ENCODE peak calls at places on chromosome 10, in seven cellular contexts. C is uterus, A is dorsolateral prefrontal cortex, M is left ventricle myocardium inferior, X is pancreas, R is neuronal stem cell, Z is colonic mucosa. U is an unnamed sample.

GRCh38 chr10:34889004-34889869 is 74.1 kb upstream of the PARD3 start:
- DNase-seq in A (no peak), M (no peak), C (no peak), Z (no peak), X (no peak), R (no peak), U (no peak)

GRCh38 chr10:94608530-94608929 is 62.9 kb downstream of the HELLS start:
- DNase-seq in C (no peak), Z (no peak), M (no peak), R (no peak), A (no peak), X (no peak), U (no peak)

GRCh38 chr10:133180915-133181639 is 21.1 kb downstream of the KNDC1 start:
- DNase-seq in C (no peak), Z (no peak), M (no peak), A (no peak), R (no peak), X (no peak), U (no peak)

GRCh38 chr10:73246783-73247508 is at the start of gene DNAJC9:
- DNase-seq in C (peak; percentile 94), R (peak; percentile 96), Z (peak; percentile 99), M (peak; percentile 95), A (peak; percentile 97), X (peak; percentile 92), U (peak; percentile 98)

GRCh38 chr10:124476043-124476725 is 14.6 kb downstream of the LHPP start:
- DNase-seq in Z (no peak), A (no peak), R (no peak), X (no peak), M (no peak), C (no peak), U (no peak)

GRCh38 chr10:132591166-132591971 is 53.8 kb downstream of the INPP5A start:
- DNase-seq in M (peak; percentile 63), Z (peak; percentile 85), X (peak; percentile 77), A (no peak), C (no peak), R (no peak), U (no peak)

GRCh38 chr10:12337407-12337806 is 11.9 kb upstream of the CAMK1D start:
- DNase-seq in X (no peak), C (no peak), A (no peak), M (no peak), R (no peak), Z (no peak), U (no peak)

GRCh38 chr10:80253266-80253962 is 36.0 kb downstream of the MAT1A start:
- DNase-seq in C (no peak), X (no peak), Z (no peak), M (no peak), A (no peak), R (no peak), U (no peak)

GRCh38 chr10:44925224-44925623 is 14.1 kb downstream of the TMEM72 start:
- DNase-seq in X (no peak), Z (no peak), R (peak; percentile 66), C (no peak), A (no peak), M (no peak), U (no peak)

GRCh38 chr10:80133221-80133620 is 691 bp downstream of the PLAC9 start:
- DNase-seq in Z (no peak), A (no peak), R (no peak), M (peak; percentile 66), X (no peak), C (peak; percentile 42), U (no peak)

GRCh38 chr10:48446785-48447184 is 140.3 kb downstream of the MAPK8 start:
- DNase-seq in A (no peak), X (no peak), Z (no peak), R (no peak), C (no peak), M (no peak), U (peak; percentile 68)

GRCh38 chr10:126243976-126244375 is 144.3 kb downstream of the ADAM12 start:
- DNase-seq in M (no peak), C (no peak), A (no peak), X (no peak), R (no peak), Z (no peak), U (no peak)

GRCh38 chr10:63583909-63584747 is 62.9 kb downstream of the REEP3 start:
- DNase-seq in X (no peak), M (no peak), Z (no peak), C (no peak), A (no peak), R (no peak), U (no peak)

GRCh38 chr10:14772399-14772798 is 2.3 kb downstream of the FAM107B start:
- DNase-seq in Z (no peak), C (no peak), M (no peak), R (no peak), X (no peak), A (no peak), U (no peak)

GRCh38 chr10:78408011-78408410 is 374.3 kb downstream of the RPS24 start:
- DNase-seq in M (no peak), R (no peak), Z (no peak), X (no peak), A (no peak), C (no peak), U (no peak)

GRCh38 chr10:109940553-109940952 is 17.2 kb upstream of the XPNPEP1 start:
- DNase-seq in M (no peak), C (no peak), X (no peak), Z (no peak), A (no peak), R (no peak), U (no peak)

GRCh38 chr10:89929282-89930026 is 228.1 kb downstream of the KIF20B start:
- DNase-seq in M (no peak), A (no peak), Z (no peak), C (no peak), R (no peak), X (no peak), U (no peak)

GRCh38 chr10:52221937-52222336 is 92.1 kb upstream of the DKK1 start:
- DNase-seq in A (no peak), M (no peak), C (no peak), R (no peak), X (no peak), Z (no peak), U (no peak)

GRCh38 chr10:11242443-11243386 is 225.0 kb downstream of the CELF2 start:
- DNase-seq in X (no peak), M (peak; percentile 77), Z (peak; percentile 36), A (no peak), C (no peak), R (no peak), U (no peak)

GRCh38 chr10:80194373-80195045 is 10.8 kb downstream of the ANXA11 start:
- DNase-seq in C (no peak), R (no peak), X (no peak), Z (no peak), M (no peak), A (no peak), U (no peak)

GRCh38 chr10:114526497-114527238 is 122.4 kb upstream of the AFAP1L2 start:
- DNase-seq in X (peak; percentile 64), M (peak; percentile 64), C (peak; percentile 83), R (peak; percentile 77), Z (peak; percentile 94), A (peak; percentile 44), U (peak; percentile 81)

GRCh38 chr10:68735119-68735518 is 14.1 kb downstream of the CCAR1 start:
- DNase-seq in X (no peak), R (no peak), M (no peak), Z (no peak), C (no peak), A (no peak), U (no peak)

GRCh38 chr10:104657458-104657857 is 16.4 kb downstream of the SORCS3 start:
- DNase-seq in X (no peak), R (no peak), Z (no peak), C (no peak), M (no peak), A (no peak), U (no peak)

GRCh38 chr10:49379596-49380410 is 16.1 kb downstream of the DRGX start:
- DNase-seq in M (no peak), X (no peak), R (no peak), C (no peak), Z (no peak), A (no peak), U (no peak)

GRCh38 chr10:7117806-7118674 is 292.8 kb downstream of the SFMBT2 start:
- DNase-seq in M (no peak), C (no peak), Z (no peak), A (peak; percentile 55), R (no peak), X (no peak), U (no peak)

GRCh38 chr10:80480852-80481251 is 26.7 kb downstream of the TSPAN14 start:
- DNase-seq in Z (no peak), M (no peak), X (no peak), C (no peak), A (no peak), R (no peak), U (peak; percentile 68)

GRCh38 chr10:78672898-78673297 is 395.9 kb upstream of the ZMIZ1 start:
- DNase-seq in Z (no peak), A (no peak), M (no peak), C (no peak), X (no peak), R (no peak), U (no peak)

GRCh38 chr10:99233680-99234018 is 2.0 kb downstream of the HPSE2 start:
- DNase-seq in X (no peak), C (no peak), Z (no peak), M (no peak), A (no peak), R (no peak), U (peak; percentile 70)
- H3K27me3 ChIP-seq in X (peaks cover 15% of the 10 kb centered on the region), C (peaks cover 4% of the 10 kb centered on the region), Z (peaks cover 57% of the 10 kb centered on the region), M (peaks cover 100% of the 10 kb centered on the region), A (peaks cover 62% of the 10 kb centered on the region), R (no peaks in the 10 kb centered on the region), U (peaks cover 95% of the 10 kb centered on the region)

GRCh38 chr10:71734797-71735196 is 15.2 kb upstream of the C10orf105 start:
- DNase-seq in Z (no peak), M (no peak), R (no peak), A (no peak), C (no peak), X (no peak), U (no peak)
- H3K27ac ChIP-seq in Z (no peak overlapping the region), M (no peak overlapping the region), R (no peak overlapping the region), A (no peak overlapping the region), C (no peak overlapping the region), X (no peak overlapping the region), U (no peak overlapping the region)

DNA sequence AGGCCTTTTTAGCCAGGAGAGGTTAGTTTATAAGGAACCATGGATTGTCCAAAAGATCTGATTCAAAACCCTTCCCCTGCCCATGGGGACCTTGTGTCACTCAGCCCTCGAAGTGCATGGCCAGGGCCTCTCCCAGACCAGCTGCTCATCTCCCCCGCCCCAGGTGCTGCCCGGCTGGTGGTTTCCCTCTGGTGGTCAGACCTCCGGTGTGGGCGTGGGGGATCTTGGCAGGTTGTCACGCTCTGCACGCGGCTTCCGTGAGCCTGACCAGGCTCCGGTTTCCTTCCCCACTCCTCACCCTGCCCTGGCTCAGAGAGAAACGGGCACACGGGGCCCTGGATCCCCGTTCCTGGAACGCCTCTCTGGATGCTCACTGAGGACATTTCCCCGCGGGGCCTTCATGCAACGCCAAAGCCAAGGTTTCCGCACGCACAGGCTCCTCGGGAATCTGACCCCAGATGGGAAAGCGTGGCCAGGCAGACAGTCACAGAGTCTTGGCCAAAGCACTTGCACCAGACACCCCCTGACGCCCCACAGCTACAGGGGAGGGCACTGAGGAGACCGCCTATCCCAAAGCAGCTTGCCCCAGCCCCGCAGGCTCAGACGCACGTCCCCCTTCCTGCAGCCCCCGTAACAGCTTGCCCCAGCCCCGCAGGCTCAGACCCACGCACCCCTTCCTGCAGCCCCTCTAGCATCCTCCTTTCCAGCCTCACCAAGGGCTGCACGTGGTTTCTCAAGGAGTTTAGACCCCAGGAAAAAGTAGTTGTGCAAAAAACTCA is 7.8 kb upstream of the DIP2C start:
- DNase-seq in M (no peak), Z (no peak), R (no peak), A (no peak), X (no peak), C (no peak), U (no peak)
- H3K27me3 ChIP-seq in M (peaks cover 35% of the 10 kb centered on the region), Z (no peaks in the 10 kb centered on the region), R (no peaks in the 10 kb centered on the region), A (no peaks in the 10 kb centered on the region), X (no peaks in the 10 kb centered on the region), C (no peaks in the 10 kb centered on the region), U (peaks cover 6% of the 10 kb centered on the region)

GRCh38 chr10:17213646-17214349 is 12.3 kb upstream of the TRDMT1 start:
- DNase-seq in Z (no peak), M (no peak), X (no peak), A (no peak), R (no peak), C (no peak), U (no peak)
- H3K27ac ChIP-seq in Z (no peak overlapping the region), M (no peak overlapping the region), X (no peak overlapping the region), A (no peak overlapping the region), R (no peak overlapping the region), C (no peak overlapping the region), U (no peak overlapping the region)

U was measured in upper lobe of right lung.